ENCODE peak calls at places on chromosome 22, in nine cellular contexts. One of them, this sample, is unnamed.

GRCh38 chr22:43110927-43111623 is 525 bp downstream of the BIK start:
- DNase-seq in fibroblast of villous mesenchyme: no peak
- DNase-seq in kidney epithelial cell: no peak
- DNase-seq in PC-9: no peak
- DNase-seq in GM23338: peak
- DNase-seq in A673: no peak
- DNase-seq in right lobe of liver: peak
- DNase-seq in left ventricle myocardium inferior: no peak
- DNase-seq in cardiac muscle cell: peak
- DNase-seq in this sample: no peak

GRCh38 chr22:45742866-45743450 is 71.3 kb downstream of the ATXN10 start:
- DNase-seq in A673: peak
- DNase-seq in PC-9: peak
- DNase-seq in cardiac muscle cell: no peak
- DNase-seq in fibroblast of villous mesenchyme: peak
- DNase-seq in left ventricle myocardium inferior: no peak
- DNase-seq in kidney epithelial cell: no peak
- DNase-seq in GM23338: no peak
- DNase-seq in right lobe of liver: peak
- DNase-seq in this sample: no peak

GRCh38 chr22:19853879-19854777 is 546 bp downstream of the GNB1L start:
- DNase-seq in A673: no peak
- DNase-seq in GM23338: no peak
- DNase-seq in right lobe of liver: peak
- DNase-seq in kidney epithelial cell: no peak
- DNase-seq in left ventricle myocardium inferior: no peak
- DNase-seq in fibroblast of villous mesenchyme: peak
- DNase-seq in cardiac muscle cell: no peak
- DNase-seq in PC-9: no peak
- DNase-seq in this sample: no peak

GRCh38 chr22:20080776-20081654 is 974 bp downstream of the DGCR8 start:
- DNase-seq in GM23338: peak
- DNase-seq in cardiac muscle cell: peak
- DNase-seq in A673: peak
- DNase-seq in right lobe of liver: peak
- DNase-seq in kidney epithelial cell: no peak
- DNase-seq in left ventricle myocardium inferior: no peak
- DNase-seq in PC-9: peak
- DNase-seq in fibroblast of villous mesenchyme: peak
- DNase-seq in this sample: no peak

GRCh38 chr22:41557401-41558240 is 3.2 kb upstream of the CSDC2 start:
- DNase-seq in right lobe of liver: peak
- DNase-seq in GM23338: peak
- DNase-seq in PC-9: no peak
- DNase-seq in cardiac muscle cell: no peak
- DNase-seq in fibroblast of villous mesenchyme: peak
- DNase-seq in left ventricle myocardium inferior: peak
- DNase-seq in A673: peak
- DNase-seq in kidney epithelial cell: no peak
- DNase-seq in this sample: no peak

GRCh38 chr22:24965822-24966626 is 13.5 kb downstream of the KIAA1671 start:
- DNase-seq in kidney epithelial cell: no peak
- DNase-seq in GM23338: no peak
- DNase-seq in PC-9: peak
- DNase-seq in left ventricle myocardium inferior: no peak
- DNase-seq in A673: no peak
- DNase-seq in fibroblast of villous mesenchyme: peak
- DNase-seq in cardiac muscle cell: no peak
- DNase-seq in right lobe of liver: peak
- DNase-seq in this sample: no peak

GRCh38 chr22:44347098-44347497 is 34.3 kb upstream of the SHISAL1 start:
- DNase-seq in kidney epithelial cell: no peak
- DNase-seq in PC-9: no peak
- DNase-seq in left ventricle myocardium inferior: no peak
- DNase-seq in fibroblast of villous mesenchyme: peak
- DNase-seq in A673: no peak
- DNase-seq in cardiac muscle cell: no peak
- DNase-seq in right lobe of liver: no peak
- DNase-seq in GM23338: no peak
- DNase-seq in this sample: no peak

GRCh38 chr22:30946354-30946753 is 22.2 kb downstream of the MORC2 start:
- DNase-seq in A673: no peak
- DNase-seq in cardiac muscle cell: no peak
- DNase-seq in GM23338: no peak
- DNase-seq in PC-9: no peak
- DNase-seq in right lobe of liver: no peak
- DNase-seq in left ventricle myocardium inferior: no peak
- DNase-seq in kidney epithelial cell: no peak
- DNase-seq in fibroblast of villous mesenchyme: no peak
- DNase-seq in this sample: no peak

GRCh38 chr22:42857845-42858481 is 890 bp upstream of the ARFGAP3 start:
- DNase-seq in GM23338: no peak
- DNase-seq in left ventricle myocardium inferior: no peak
- DNase-seq in A673: no peak
- DNase-seq in right lobe of liver: no peak
- DNase-seq in fibroblast of villous mesenchyme: no peak
- DNase-seq in PC-9: no peak
- DNase-seq in cardiac muscle cell: no peak
- DNase-seq in kidney epithelial cell: no peak
- DNase-seq in this sample: no peak

GRCh38 chr22:40183029-40183581 is 5.4 kb downstream of the TNRC6B start:
- DNase-seq in kidney epithelial cell: peak
- DNase-seq in GM23338: no peak
- DNase-seq in A673: peak
- DNase-seq in fibroblast of villous mesenchyme: peak
- DNase-seq in PC-9: peak
- DNase-seq in cardiac muscle cell: peak
- DNase-seq in right lobe of liver: no peak
- DNase-seq in left ventricle myocardium inferior: no peak
- DNase-seq in this sample: no peak

GRCh38 chr22:17117400-17117799 is 3.8 kb downstream of the TMEM121B start:
- DNase-seq in cardiac muscle cell: no peak
- DNase-seq in right lobe of liver: no peak
- DNase-seq in A673: no peak
- DNase-seq in GM23338: no peak
- DNase-seq in fibroblast of villous mesenchyme: no peak
- DNase-seq in PC-9: no peak
- DNase-seq in kidney epithelial cell: no peak
- DNase-seq in left ventricle myocardium inferior: no peak
- DNase-seq in this sample: no peak

GRCh38 chr22:48342016-48342415 is 1485.7 kb downstream of the BRD1 start:
- DNase-seq in left ventricle myocardium inferior: no peak
- DNase-seq in GM23338: no peak
- DNase-seq in A673: no peak
- DNase-seq in kidney epithelial cell: no peak
- DNase-seq in fibroblast of villous mesenchyme: no peak
- DNase-seq in right lobe of liver: no peak
- DNase-seq in PC-9: no peak
- DNase-seq in cardiac muscle cell: no peak
- DNase-seq in this sample: no peak

GRCh38 chr22:23764931-23765881 is 2.4 kb downstream of the C22orf15 start:
- DNase-seq in GM23338: no peak
- DNase-seq in PC-9: no peak
- DNase-seq in kidney epithelial cell: no peak
- DNase-seq in fibroblast of villous mesenchyme: no peak
- DNase-seq in cardiac muscle cell: no peak
- DNase-seq in A673: no peak
- DNase-seq in right lobe of liver: no peak
- DNase-seq in left ventricle myocardium inferior: no peak
- DNase-seq in this sample: no peak
- H3K4me3 ChIP-seq in GM23338: no peak
- H3K4me3 ChIP-seq in PC-9: no peak
- H3K4me3 ChIP-seq in kidney epithelial cell: no peak
- H3K4me3 ChIP-seq in fibroblast of villous mesenchyme: no peak
- H3K4me3 ChIP-seq in cardiac muscle cell: no peak
- H3K4me3 ChIP-seq in A673: no peak
- H3K4me3 ChIP-seq in right lobe of liver: peak
- H3K4me3 ChIP-seq in left ventricle myocardium inferior: peak
- H3K4me3 ChIP-seq in this sample: no peak

DNA sequence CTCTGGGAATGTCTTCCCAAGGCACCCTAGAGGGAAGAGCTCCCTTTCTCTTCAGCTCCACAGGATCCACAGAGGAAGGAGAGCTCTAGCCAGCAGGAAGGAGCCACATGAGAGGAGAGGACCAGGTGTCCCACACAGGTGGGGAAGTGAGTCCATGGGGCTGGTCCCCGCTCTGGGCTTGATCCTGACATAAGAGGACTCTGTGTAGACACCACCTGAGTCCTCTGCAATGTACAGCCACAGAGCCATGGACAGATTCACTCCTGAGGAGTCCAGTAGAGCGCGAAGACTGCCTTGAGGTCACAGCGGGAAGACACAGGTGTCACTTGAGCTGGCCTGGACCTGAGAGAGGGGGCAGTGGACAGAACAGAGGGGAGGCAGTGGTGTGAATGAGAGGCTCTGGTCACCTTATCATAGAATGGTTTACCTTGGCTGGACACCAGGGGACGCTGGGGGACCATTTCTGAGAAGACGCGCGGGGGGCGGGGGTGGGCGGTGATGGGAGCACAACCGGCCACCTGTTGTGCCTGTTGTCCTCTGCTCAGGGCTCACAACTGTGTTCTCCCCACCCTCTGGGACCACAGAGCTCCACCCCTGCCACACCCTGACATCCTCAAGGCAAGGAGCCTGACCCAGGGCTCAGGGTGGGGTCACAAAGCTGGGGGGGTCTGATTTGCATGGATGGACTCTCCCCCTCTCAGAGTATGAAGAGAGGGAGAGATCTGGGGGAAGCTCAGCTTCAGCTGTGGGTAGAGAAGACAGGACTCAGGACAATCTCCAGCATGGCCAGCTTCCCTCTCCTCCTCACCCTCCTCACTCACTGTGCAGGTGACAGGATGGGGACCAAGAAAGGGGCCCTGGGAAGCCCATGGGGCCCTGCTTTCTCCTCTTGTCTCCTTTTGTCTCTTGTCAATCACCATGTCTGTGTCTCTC is 128.2 kb downstream of the ZNF280B start:
- DNase-seq in A673: peak
- DNase-seq in GM23338: peak
- DNase-seq in right lobe of liver: no peak
- DNase-seq in kidney epithelial cell: no peak
- DNase-seq in left ventricle myocardium inferior: no peak
- DNase-seq in PC-9: no peak
- DNase-seq in cardiac muscle cell: no peak
- DNase-seq in fibroblast of villous mesenchyme: no peak
- DNase-seq in this sample: no peak
- H3K4me3 ChIP-seq in A673: no peak
- H3K4me3 ChIP-seq in GM23338: no peak
- H3K4me3 ChIP-seq in right lobe of liver: no peak
- H3K4me3 ChIP-seq in kidney epithelial cell: no peak
- H3K4me3 ChIP-seq in left ventricle myocardium inferior: no peak
- H3K4me3 ChIP-seq in PC-9: no peak
- H3K4me3 ChIP-seq in cardiac muscle cell: no peak
- H3K4me3 ChIP-seq in fibroblast of villous mesenchyme: no peak
- H3K4me3 ChIP-seq in this sample: no peak

GRCh38 chr22:36330655-36331305 is 57.0 kb downstream of the MYH9 start:
- DNase-seq in cardiac muscle cell: no peak
- DNase-seq in left ventricle myocardium inferior: peak
- DNase-seq in PC-9: no peak
- DNase-seq in kidney epithelial cell: no peak
- DNase-seq in GM23338: no peak
- DNase-seq in fibroblast of villous mesenchyme: peak
- DNase-seq in A673: peak
- DNase-seq in right lobe of liver: peak
- DNase-seq in this sample: peak
- H3K4me3 ChIP-seq in cardiac muscle cell: no peak
- H3K4me3 ChIP-seq in left ventricle myocardium inferior: peak
- H3K4me3 ChIP-seq in PC-9: peak
- H3K4me3 ChIP-seq in kidney epithelial cell: no peak
- H3K4me3 ChIP-seq in GM23338: no peak
- H3K4me3 ChIP-seq in fibroblast of villous mesenchyme: no peak
- H3K4me3 ChIP-seq in A673: no peak
- H3K4me3 ChIP-seq in right lobe of liver: no peak
- H3K4me3 ChIP-seq in this sample: no peak

GRCh38 chr22:35456757-35457156 is 56.8 kb downstream of the MCM5 start:
- DNase-seq in left ventricle myocardium inferior: no peak
- DNase-seq in right lobe of liver: no peak
- DNase-seq in A673: no peak
- DNase-seq in GM23338: no peak
- DNase-seq in cardiac muscle cell: no peak
- DNase-seq in kidney epithelial cell: no peak
- DNase-seq in PC-9: no peak
- DNase-seq in fibroblast of villous mesenchyme: no peak
- DNase-seq in this sample: no peak

GRCh38 chr22:35460678-35461077 is 60.7 kb downstream of the MCM5 start:
- DNase-seq in kidney epithelial cell: no peak
- DNase-seq in A673: no peak
- DNase-seq in cardiac muscle cell: no peak
- DNase-seq in right lobe of liver: no peak
- DNase-seq in left ventricle myocardium inferior: no peak
- DNase-seq in GM23338: no peak
- DNase-seq in fibroblast of villous mesenchyme: no peak
- DNase-seq in PC-9: no peak
- DNase-seq in this sample: no peak

GRCh38 chr22:35459423-35459894 is 59.5 kb downstream of the MCM5 start:
- DNase-seq in right lobe of liver: no peak
- DNase-seq in GM23338: no peak
- DNase-seq in left ventricle myocardium inferior: no peak
- DNase-seq in kidney epithelial cell: no peak
- DNase-seq in PC-9: no peak
- DNase-seq in cardiac muscle cell: no peak
- DNase-seq in A673: no peak
- DNase-seq in fibroblast of villous mesenchyme: no peak
- DNase-seq in this sample: no peak

GRCh38 chr22:35457729-35458546 is 58.0 kb downstream of the MCM5 start:
- DNase-seq in fibroblast of villous mesenchyme: no peak
- DNase-seq in left ventricle myocardium inferior: no peak
- DNase-seq in right lobe of liver: no peak
- DNase-seq in GM23338: no peak
- DNase-seq in A673: no peak
- DNase-seq in kidney epithelial cell: no peak
- DNase-seq in PC-9: no peak
- DNase-seq in cardiac muscle cell: no peak
- DNase-seq in this sample: no peak

DNA sequence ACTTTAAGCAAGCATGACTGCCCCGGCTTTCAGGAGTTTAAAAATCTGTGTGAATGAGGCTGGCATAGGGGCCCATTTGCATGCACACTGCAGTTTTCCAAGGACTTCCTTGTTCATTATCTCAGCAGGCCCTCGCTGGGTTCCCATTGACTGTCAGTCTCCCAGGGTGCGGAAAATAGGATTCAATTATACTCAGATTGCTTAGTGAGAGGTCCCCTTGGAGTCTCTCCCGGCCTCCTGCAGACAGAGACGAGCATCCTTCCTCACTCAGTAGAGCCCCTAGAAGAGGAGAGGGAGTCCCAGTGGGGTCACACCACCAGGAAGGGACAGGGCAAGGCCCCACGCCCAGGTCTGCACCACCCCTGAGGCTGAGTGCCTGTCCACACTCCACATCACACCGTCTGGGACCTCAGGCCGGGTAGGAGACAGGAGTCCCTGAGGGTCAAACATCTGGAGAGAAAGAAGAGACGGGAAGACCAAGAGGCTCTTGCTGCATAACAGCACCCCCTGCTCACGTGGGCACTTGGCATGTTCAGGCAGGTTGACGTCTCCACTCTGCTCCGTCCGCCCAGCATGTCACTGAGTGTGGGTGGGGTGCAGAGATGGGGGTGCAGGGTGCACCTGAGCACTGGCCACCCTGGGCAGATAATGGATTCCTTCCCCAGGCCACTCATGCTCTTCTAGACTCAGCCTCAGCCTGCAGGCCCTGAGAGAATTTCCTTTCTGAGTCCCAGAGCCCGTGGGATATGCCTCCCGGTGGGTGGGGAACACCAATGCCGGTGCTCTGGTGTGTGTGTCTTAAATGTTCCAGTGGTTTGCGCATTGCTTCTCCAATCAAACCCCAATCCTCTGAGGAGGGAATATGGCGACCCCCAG is 58.8 kb downstream of the MCM5 start:
- DNase-seq in GM23338: no peak
- DNase-seq in right lobe of liver: no peak
- DNase-seq in A673: peak
- DNase-seq in kidney epithelial cell: no peak
- DNase-seq in fibroblast of villous mesenchyme: no peak
- DNase-seq in cardiac muscle cell: no peak
- DNase-seq in PC-9: no peak
- DNase-seq in left ventricle myocardium inferior: no peak
- DNase-seq in this sample: no peak
- H3K4me3 ChIP-seq in GM23338: no peak
- H3K4me3 ChIP-seq in right lobe of liver: no peak
- H3K4me3 ChIP-seq in A673: no peak
- H3K4me3 ChIP-seq in kidney epithelial cell: no peak
- H3K4me3 ChIP-seq in fibroblast of villous mesenchyme: no peak
- H3K4me3 ChIP-seq in cardiac muscle cell: no peak
- H3K4me3 ChIP-seq in PC-9: no peak
- H3K4me3 ChIP-seq in left ventricle myocardium inferior: no peak
- H3K4me3 ChIP-seq in this sample: no peak